ENCODE peak calls at places on chromosome 3, in nine cellular contexts. D, K, U, R, A, C, W, M and I are unnamed samples.

GRCh38 chr3:143375698-143376097 is 256.1 kb downstream of the CHST2 start:
- DNase-seq in D (no peak), K (no peak), U (no peak), R (no peak), A (no peak), C (no peak), W (no peak), M (no peak), I (no peak)

GRCh38 chr3:137172703-137173102 is 214.9 kb downstream of the IL20RB start:
- DNase-seq in D (no peak), K (no peak), U (no peak), R (no peak), A (no peak), C (no peak), W (no peak), M (no peak), I (no peak)

GRCh38 chr3:111884411-111885018 is 25.4 kb downstream of the PHLDB2 start:
- DNase-seq in D (no peak), K (no peak), U (no peak), R (no peak), A (no peak), C (no peak), W (no peak), M (peak), I (no peak)

GRCh38 chr3:34260266-34260990 is 462.0 kb downstream of the PDCD6IP start:
- DNase-seq in D (no peak), K (no peak), U (peak), R (peak), A (peak), C (no peak), W (no peak), M (no peak), I (peak)

GRCh38 chr3:134426660-134427181 is 52.5 kb upstream of the AMOTL2 start:
- DNase-seq in D (no peak), K (no peak), U (no peak), R (no peak), A (no peak), C (no peak), W (no peak), M (no peak), I (no peak)

GRCh38 chr3:101638262-101638745 is 38.6 kb downstream of the ZBTB11 start:
- DNase-seq in D (no peak), K (no peak), U (no peak), R (no peak), A (no peak), C (no peak), W (no peak), M (no peak), I (peak)

GRCh38 chr3:98994128-98994762 is 92.8 kb upstream of the DCBLD2 start:
- DNase-seq in D (no peak), K (no peak), U (no peak), R (no peak), A (peak), C (no peak), W (no peak), M (no peak), I (peak)

GRCh38 chr3:143668924-143669790 is 179.1 kb downstream of the SLC9A9 start:
- DNase-seq in D (no peak), K (no peak), U (no peak), R (peak), A (no peak), C (no peak), W (no peak), M (no peak), I (no peak)

GRCh38 chr3:186208328-186208989 is 99.6 kb upstream of the ETV5 start:
- DNase-seq in D (no peak), K (no peak), U (no peak), R (no peak), A (no peak), C (no peak), W (no peak), M (no peak), I (peak)

GRCh38 chr3:45365060-45365459 is 23.3 kb upstream of the LARS2 start:
- DNase-seq in D (no peak), K (no peak), U (no peak), R (no peak), A (no peak), C (no peak), W (no peak), M (no peak), I (no peak)

GRCh38 chr3:45148921-45149320 is 2.7 kb upstream of the CDCP1 start:
- DNase-seq in D (no peak), K (no peak), U (no peak), R (no peak), A (no peak), C (no peak), W (no peak), M (no peak), I (no peak)

GRCh38 chr3:177379045-177379444 is 181.8 kb upstream of the TBL1XR1 start:
- DNase-seq in D (no peak), K (no peak), U (no peak), R (no peak), A (no peak), C (no peak), W (no peak), M (no peak), I (no peak)

GRCh38 chr3:194536883-194537637 is 50.3 kb upstream of the ATP13A3 start:
- DNase-seq in D (no peak), K (no peak), U (peak), R (no peak), A (no peak), C (no peak), W (peak), M (peak), I (peak)

GRCh38 chr3:119669906-119670570 is 7.2 kb downstream of the COX17 start:
- DNase-seq in D (no peak), K (no peak), U (no peak), R (no peak), A (no peak), C (no peak), W (no peak), M (no peak), I (no peak)

GRCh38 chr3:107797586-107797985 is 274.8 kb downstream of the BBX start:
- DNase-seq in D (no peak), K (no peak), U (no peak), R (no peak), A (no peak), C (no peak), W (no peak), M (no peak), I (no peak)

GRCh38 chr3:33131328-33132018 is 17.7 kb downstream of the CRTAP start:
- DNase-seq in D (no peak), K (peak), U (peak), R (peak), A (peak), C (no peak), W (no peak), M (no peak), I (peak)

GRCh38 chr3:8768364-8769087 is 887 bp downstream of the OXTR start:
- DNase-seq in D (no peak), K (no peak), U (no peak), R (no peak), A (no peak), C (no peak), W (no peak), M (no peak), I (peak)

GRCh38 chr3:40723078-40723660 is 198.4 kb downstream of the ZNF621 start:
- DNase-seq in D (no peak), K (no peak), U (no peak), R (no peak), A (no peak), C (no peak), W (no peak), M (no peak), I (no peak)

GRCh38 chr3:139309880-139310279 is 33.9 kb upstream of the MRPS22 start:
- DNase-seq in D (no peak), K (no peak), U (no peak), R (no peak), A (no peak), C (no peak), W (no peak), M (no peak), I (no peak)

GRCh38 chr3:128429751-128430150 is 36.9 kb downstream of the DNAJB8 start:
- DNase-seq in D (no peak), K (no peak), U (no peak), R (no peak), A (no peak), C (no peak), W (peak), M (no peak), I (no peak)

GRCh38 chr3:146189519-146190173 is 28.7 kb upstream of the PLOD2 start:
- DNase-seq in D (no peak), K (peak), U (no peak), R (no peak), A (no peak), C (no peak), W (no peak), M (no peak), I (peak)

GRCh38 chr3:14431556-14431927 is 29.1 kb downstream of the SLC6A6 start:
- DNase-seq in D (peak), K (no peak), U (no peak), R (peak), A (no peak), C (no peak), W (no peak), M (no peak), I (no peak)